ENCODE peak calls at places on chromosomes 3 and 15, in ten cellular contexts. Z, D, G, I, U, R, F, Y, P and A are unnamed samples.

GRCh38 chr3:174097686-174098085 is 700.1 kb downstream of the NLGN1 start:
- DNase-seq in Z (no peak), D (no peak), G (no peak), I (no peak), U (no peak), R (no peak), F (no peak), Y (no peak), P (no peak), A (no peak)

GRCh38 chr15:25780479-25781255 is 82.5 kb downstream of the ATP10A start:
- DNase-seq in Z (no peak), D (no peak), G (no peak), I (no peak), U (no peak), R (no peak), F (no peak), Y (no peak), P (no peak), A (no peak)

GRCh38 chr15:94056314-94056713 is 175.0 kb upstream of the MCTP2 start:
- DNase-seq in Z (no peak), D (peak), G (no peak), I (no peak), U (no peak), R (no peak), F (no peak), Y (no peak), P (no peak), A (no peak)

GRCh38 chr3:12138044-12138443 is 20.7 kb downstream of the TIMP4 start:
- DNase-seq in Z (no peak), D (no peak), G (peak), I (peak), U (no peak), R (peak), F (peak), Y (no peak), P (no peak), A (peak)

GRCh38 chr15:25092661-25093060 is 137.9 kb downstream of the SNRPN start:
- DNase-seq in Z (no peak), D (no peak), G (no peak), I (no peak), U (no peak), R (no peak), F (no peak), Y (no peak), P (no peak), A (no peak)

GRCh38 chr3:181952221-181952620 is 240.5 kb downstream of the SOX2 start:
- DNase-seq in Z (no peak), D (no peak), G (no peak), I (no peak), U (no peak), R (no peak), F (no peak), Y (no peak), P (no peak), A (no peak)

GRCh38 chr3:25780618-25781017 is 2.6 kb downstream of the NGLY1 start:
- DNase-seq in Z (no peak), D (no peak), G (no peak), I (no peak), U (no peak), R (no peak), F (no peak), Y (no peak), P (no peak), A (no peak)

GRCh38 chr15:99929266-99929665 is 196.0 kb upstream of the LYSMD4 start:
- DNase-seq in Z (no peak), D (no peak), G (no peak), I (no peak), U (no peak), R (no peak), F (no peak), Y (no peak), P (no peak), A (no peak)

GRCh38 chr15:48868018-48868417 is 9.9 kb upstream of the EID1 start:
- DNase-seq in Z (no peak), D (no peak), G (no peak), I (no peak), U (no peak), R (no peak), F (no peak), Y (no peak), P (no peak), A (no peak)

GRCh38 chr3:150203273-150203672 is 204.8 kb upstream of the TSC22D2 start:
- DNase-seq in Z (no peak), D (no peak), G (no peak), I (no peak), U (no peak), R (no peak), F (no peak), Y (no peak), P (no peak), A (no peak)

GRCh38 chr3:8985876-8986275 is 22.6 kb upstream of the RAD18 start:
- DNase-seq in Z (no peak), D (no peak), G (no peak), I (no peak), U (no peak), R (no peak), F (no peak), Y (no peak), P (no peak), A (no peak)

GRCh38 chr15:81911572-81911971 is 134.2 kb downstream of the MEX3B start:
- DNase-seq in Z (no peak), D (no peak), G (no peak), I (no peak), U (no peak), R (no peak), F (no peak), Y (no peak), P (no peak), A (no peak)

GRCh38 chr3:108004647-108005046 is 86.2 kb downstream of the CD47 start:
- DNase-seq in Z (no peak), D (no peak), G (no peak), I (peak), U (no peak), R (no peak), F (no peak), Y (no peak), P (no peak), A (no peak)

GRCh38 chr3:111717601-111718000 is 122.5 kb upstream of the ZBED2 start:
- DNase-seq in Z (peak), D (peak), G (peak), I (peak), U (peak), R (peak), F (peak), Y (peak), P (peak), A (peak)

GRCh38 chr15:31440754-31441298 is 114.2 kb downstream of the KLF13 start:
- DNase-seq in Z (no peak), D (no peak), G (peak), I (no peak), U (no peak), R (peak), F (peak), Y (no peak), P (peak), A (peak)